ENCODE peak calls at places on chromosomes 11 and 22, in eight cellular contexts. One of them, this sample, is unnamed.

GRCh38 chr22:39405346-39406085 is 5.9 kb downstream of the TAB1 start:
- DNase-seq in heart left ventricle: no peak
- DNase-seq in lower leg skin: no peak
- DNase-seq in CD8-positive, alpha-beta T cell: no peak
- DNase-seq in small intestine: no peak
- DNase-seq in fibroblast of villous mesenchyme: peak
- DNase-seq in stomach: no peak
- DNase-seq in fibroblast of lung: peak
- DNase-seq in this sample: peak

GRCh38 chr22:39325392-39325932 is 6.0 kb upstream of the RPL3 start:
- DNase-seq in heart left ventricle: no peak
- DNase-seq in lower leg skin: no peak
- DNase-seq in CD8-positive, alpha-beta T cell: no peak
- DNase-seq in small intestine: no peak
- DNase-seq in fibroblast of villous mesenchyme: no peak
- DNase-seq in stomach: no peak
- DNase-seq in fibroblast of lung: peak
- DNase-seq in this sample: no peak

GRCh38 chr11:926341-926916 is 759 bp downstream of the AP2A2 start:
- DNase-seq in heart left ventricle: peak
- DNase-seq in lower leg skin: no peak
- DNase-seq in CD8-positive, alpha-beta T cell: no peak
- DNase-seq in small intestine: peak
- DNase-seq in fibroblast of villous mesenchyme: peak
- DNase-seq in stomach: no peak
- DNase-seq in fibroblast of lung: peak
- DNase-seq in this sample: peak

GRCh38 chr11:119626910-119627305 is 102.1 kb downstream of the NECTIN1 start:
- DNase-seq in heart left ventricle: no peak
- DNase-seq in lower leg skin: no peak
- DNase-seq in CD8-positive, alpha-beta T cell: no peak
- DNase-seq in small intestine: no peak
- DNase-seq in fibroblast of villous mesenchyme: no peak
- DNase-seq in stomach: no peak
- DNase-seq in fibroblast of lung: no peak
- DNase-seq in this sample: no peak

GRCh38 chr11:32176223-32176811 is 85.4 kb downstream of the RCN1 start:
- DNase-seq in heart left ventricle: no peak
- DNase-seq in lower leg skin: peak
- DNase-seq in CD8-positive, alpha-beta T cell: peak
- DNase-seq in small intestine: peak
- DNase-seq in fibroblast of villous mesenchyme: peak
- DNase-seq in stomach: peak
- DNase-seq in fibroblast of lung: peak
- DNase-seq in this sample: peak

GRCh38 chr11:34262601-34263081 is 95.2 kb downstream of the ABTB2 start:
- DNase-seq in heart left ventricle: no peak
- DNase-seq in lower leg skin: no peak
- DNase-seq in CD8-positive, alpha-beta T cell: no peak
- DNase-seq in small intestine: no peak
- DNase-seq in fibroblast of villous mesenchyme: no peak
- DNase-seq in stomach: no peak
- DNase-seq in fibroblast of lung: no peak
- DNase-seq in this sample: no peak

GRCh38 chr11:129895126-129896041 is at the start of gene NFRKB:
- DNase-seq in heart left ventricle: peak
- DNase-seq in lower leg skin: peak
- DNase-seq in CD8-positive, alpha-beta T cell: peak
- DNase-seq in small intestine: peak
- DNase-seq in fibroblast of villous mesenchyme: peak
- DNase-seq in stomach: peak
- DNase-seq in fibroblast of lung: peak
- DNase-seq in this sample: peak

GRCh38 chr22:38927033-38927789 is 30.2 kb upstream of the APOBEC3A start:
- DNase-seq in heart left ventricle: peak
- DNase-seq in lower leg skin: peak
- DNase-seq in CD8-positive, alpha-beta T cell: no peak
- DNase-seq in small intestine: peak
- DNase-seq in fibroblast of villous mesenchyme: peak
- DNase-seq in stomach: peak
- DNase-seq in fibroblast of lung: peak
- DNase-seq in this sample: peak

GRCh38 chr22:25564320-25564978 is at the start of gene GRK3:
- DNase-seq in heart left ventricle: peak
- DNase-seq in lower leg skin: peak
- DNase-seq in CD8-positive, alpha-beta T cell: peak
- DNase-seq in small intestine: peak
- DNase-seq in fibroblast of villous mesenchyme: peak
- DNase-seq in stomach: peak
- DNase-seq in fibroblast of lung: peak
- DNase-seq in this sample: peak

GRCh38 chr11:67252831-67253239 is 13.4 kb upstream of the GRK2 start:
- DNase-seq in heart left ventricle: no peak
- DNase-seq in lower leg skin: peak
- DNase-seq in CD8-positive, alpha-beta T cell: no peak
- DNase-seq in small intestine: peak
- DNase-seq in fibroblast of villous mesenchyme: peak
- DNase-seq in stomach: no peak
- DNase-seq in fibroblast of lung: peak
- DNase-seq in this sample: peak

GRCh38 chr11:66727282-66727882 is 1.6 kb downstream of the SPTBN2 start:
- DNase-seq in heart left ventricle: peak
- DNase-seq in lower leg skin: peak
- DNase-seq in CD8-positive, alpha-beta T cell: no peak
- DNase-seq in small intestine: peak
- DNase-seq in fibroblast of villous mesenchyme: peak
- DNase-seq in stomach: peak
- DNase-seq in fibroblast of lung: peak
- DNase-seq in this sample: peak

GRCh38 chr22:36727927-36728488 is 24.5 kb upstream of the CACNG2 start:
- DNase-seq in heart left ventricle: no peak
- DNase-seq in lower leg skin: no peak
- DNase-seq in CD8-positive, alpha-beta T cell: no peak
- DNase-seq in small intestine: no peak
- DNase-seq in fibroblast of villous mesenchyme: no peak
- DNase-seq in stomach: no peak
- DNase-seq in fibroblast of lung: no peak
- DNase-seq in this sample: no peak

GRCh38 chr11:12377824-12378593 is 638 bp downstream of the PARVA start:
- DNase-seq in heart left ventricle: peak
- DNase-seq in lower leg skin: peak
- DNase-seq in CD8-positive, alpha-beta T cell: no peak
- DNase-seq in small intestine: peak
- DNase-seq in fibroblast of villous mesenchyme: peak
- DNase-seq in stomach: peak
- DNase-seq in fibroblast of lung: peak
- DNase-seq in this sample: peak

GRCh38 chr22:47782461-47783075 is 1020.1 kb downstream of the TBC1D22A start:
- DNase-seq in heart left ventricle: no peak
- DNase-seq in lower leg skin: peak
- DNase-seq in CD8-positive, alpha-beta T cell: no peak
- DNase-seq in small intestine: no peak
- DNase-seq in fibroblast of villous mesenchyme: no peak
- DNase-seq in stomach: no peak
- DNase-seq in fibroblast of lung: no peak
- DNase-seq in this sample: no peak

GRCh38 chr22:37750596-37751162 is 53.8 kb downstream of the TRIOBP start:
- DNase-seq in heart left ventricle: no peak
- DNase-seq in lower leg skin: no peak
- DNase-seq in CD8-positive, alpha-beta T cell: no peak
- DNase-seq in small intestine: no peak
- DNase-seq in fibroblast of villous mesenchyme: no peak
- DNase-seq in stomach: no peak
- DNase-seq in fibroblast of lung: no peak
- DNase-seq in this sample: no peak

GRCh38 chr11:103893366-103893765 is 143.1 kb upstream of the DDI1 start:
- DNase-seq in heart left ventricle: no peak
- DNase-seq in lower leg skin: no peak
- DNase-seq in CD8-positive, alpha-beta T cell: no peak
- DNase-seq in small intestine: no peak
- DNase-seq in fibroblast of villous mesenchyme: no peak
- DNase-seq in stomach: no peak
- DNase-seq in fibroblast of lung: no peak
- DNase-seq in this sample: no peak

GRCh38 chr11:61919113-61919840 is 1.9 kb upstream of the RAB3IL1 start:
- DNase-seq in heart left ventricle: no peak
- DNase-seq in lower leg skin: peak
- DNase-seq in CD8-positive, alpha-beta T cell: no peak
- DNase-seq in small intestine: no peak
- DNase-seq in fibroblast of villous mesenchyme: no peak
- DNase-seq in stomach: no peak
- DNase-seq in fibroblast of lung: no peak
- DNase-seq in this sample: no peak

GRCh38 chr11:73318501-73319011 is 10.5 kb downstream of the ARHGEF17 start:
- DNase-seq in heart left ventricle: no peak
- DNase-seq in lower leg skin: no peak
- DNase-seq in CD8-positive, alpha-beta T cell: no peak
- DNase-seq in small intestine: no peak
- DNase-seq in fibroblast of villous mesenchyme: no peak
- DNase-seq in stomach: no peak
- DNase-seq in fibroblast of lung: no peak
- DNase-seq in this sample: no peak

GRCh38 chr11:126113515-126113957 is 50.9 kb upstream of the CDON start:
- DNase-seq in heart left ventricle: peak
- DNase-seq in lower leg skin: peak
- DNase-seq in CD8-positive, alpha-beta T cell: no peak
- DNase-seq in small intestine: peak
- DNase-seq in fibroblast of villous mesenchyme: peak
- DNase-seq in stomach: peak
- DNase-seq in fibroblast of lung: peak
- DNase-seq in this sample: peak

GRCh38 chr11:66459138-66459778 is 7.4 kb upstream of the PELI3 start:
- DNase-seq in heart left ventricle: no peak
- DNase-seq in lower leg skin: no peak
- DNase-seq in CD8-positive, alpha-beta T cell: no peak
- DNase-seq in small intestine: no peak
- DNase-seq in fibroblast of villous mesenchyme: peak
- DNase-seq in stomach: no peak
- DNase-seq in fibroblast of lung: no peak
- DNase-seq in this sample: no peak

GRCh38 chr22:50481440-50482106 is at the start of gene ADM2:
- DNase-seq in heart left ventricle: peak
- DNase-seq in lower leg skin: no peak
- DNase-seq in CD8-positive, alpha-beta T cell: peak
- DNase-seq in small intestine: peak
- DNase-seq in fibroblast of villous mesenchyme: peak
- DNase-seq in stomach: peak
- DNase-seq in fibroblast of lung: peak
- DNase-seq in this sample: no peak

GRCh38 chr11:126072141-126072741 is 9.6 kb upstream of the CDON start:
- DNase-seq in heart left ventricle: no peak
- DNase-seq in lower leg skin: no peak
- DNase-seq in CD8-positive, alpha-beta T cell: no peak
- DNase-seq in small intestine: peak
- DNase-seq in fibroblast of villous mesenchyme: no peak
- DNase-seq in stomach: no peak
- DNase-seq in fibroblast of lung: no peak
- DNase-seq in this sample: no peak

GRCh38 chr11:19083166-19083565 is 22.6 kb upstream of the MRGPRX2 start:
- DNase-seq in heart left ventricle: no peak
- DNase-seq in lower leg skin: no peak
- DNase-seq in CD8-positive, alpha-beta T cell: no peak
- DNase-seq in small intestine: no peak
- DNase-seq in fibroblast of villous mesenchyme: no peak
- DNase-seq in stomach: no peak
- DNase-seq in fibroblast of lung: no peak
- DNase-seq in this sample: no peak

GRCh38 chr11:74636633-74637184 is 44.3 kb downstream of the POLD3 start:
- DNase-seq in heart left ventricle: no peak
- DNase-seq in lower leg skin: no peak
- DNase-seq in CD8-positive, alpha-beta T cell: no peak
- DNase-seq in small intestine: peak
- DNase-seq in fibroblast of villous mesenchyme: peak
- DNase-seq in stomach: no peak
- DNase-seq in fibroblast of lung: peak
- DNase-seq in this sample: peak

GRCh38 chr22:17973217-17973616 is 51.1 kb downstream of the MICAL3 start:
- DNase-seq in heart left ventricle: no peak
- DNase-seq in lower leg skin: no peak
- DNase-seq in CD8-positive, alpha-beta T cell: no peak
- DNase-seq in small intestine: no peak
- DNase-seq in fibroblast of villous mesenchyme: no peak
- DNase-seq in stomach: no peak
- DNase-seq in fibroblast of lung: no peak
- DNase-seq in this sample: no peak
- H3K4me3 ChIP-seq in heart left ventricle: no peak
- H3K4me3 ChIP-seq in lower leg skin: no peak
- H3K4me3 ChIP-seq in CD8-positive, alpha-beta T cell: no peak
- H3K4me3 ChIP-seq in small intestine: no peak
- H3K4me3 ChIP-seq in fibroblast of villous mesenchyme: no peak
- H3K4me3 ChIP-seq in stomach: no peak
- H3K4me3 ChIP-seq in fibroblast of lung: no peak
- H3K4me3 ChIP-seq in this sample: no peak

GRCh38 chr11:2443881-2444300 is 423 bp downstream of the TRPM5 start:
- DNase-seq in heart left ventricle: peak
- DNase-seq in lower leg skin: no peak
- DNase-seq in CD8-positive, alpha-beta T cell: no peak
- DNase-seq in small intestine: peak
- DNase-seq in fibroblast of villous mesenchyme: no peak
- DNase-seq in stomach: peak
- DNase-seq in fibroblast of lung: no peak
- DNase-seq in this sample: no peak
- H3K4me3 ChIP-seq in heart left ventricle: peak
- H3K4me3 ChIP-seq in lower leg skin: no peak
- H3K4me3 ChIP-seq in CD8-positive, alpha-beta T cell: peak
- H3K4me3 ChIP-seq in small intestine: peak
- H3K4me3 ChIP-seq in fibroblast of villous mesenchyme: no peak
- H3K4me3 ChIP-seq in stomach: peak
- H3K4me3 ChIP-seq in fibroblast of lung: no peak
- H3K4me3 ChIP-seq in this sample: no peak

DNA sequence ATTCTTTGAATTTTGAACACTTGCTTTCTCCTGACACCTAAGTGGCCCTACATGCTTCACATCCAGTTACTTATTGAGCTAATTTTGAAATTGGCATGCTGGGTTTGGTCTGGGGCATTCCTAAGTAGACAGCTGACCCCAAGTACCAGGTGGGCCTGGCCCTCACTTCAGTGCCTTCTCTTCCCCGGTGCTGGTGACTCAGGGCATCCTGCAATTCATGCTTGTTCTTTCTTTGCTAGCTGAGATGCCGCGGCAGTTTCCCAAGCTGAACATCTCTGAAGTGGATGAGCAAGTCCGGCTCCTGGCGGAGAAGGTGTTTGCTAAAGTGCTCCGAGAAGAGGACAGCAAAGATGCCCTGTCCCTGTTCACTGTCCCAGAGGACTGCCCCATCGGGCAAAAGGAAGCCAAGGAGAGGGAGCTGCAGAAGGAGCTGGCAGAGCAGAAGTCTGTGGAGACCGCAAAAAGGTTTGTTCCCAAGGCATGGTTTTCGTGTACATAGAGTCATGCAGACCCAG is 6.3 kb downstream of the AMPD3 start:
- DNase-seq in heart left ventricle: no peak
- DNase-seq in lower leg skin: peak
- DNase-seq in CD8-positive, alpha-beta T cell: no peak
- DNase-seq in small intestine: no peak
- DNase-seq in fibroblast of villous mesenchyme: no peak
- DNase-seq in stomach: no peak
- DNase-seq in fibroblast of lung: no peak
- DNase-seq in this sample: no peak
- H3K4me3 ChIP-seq in heart left ventricle: no peak
- H3K4me3 ChIP-seq in lower leg skin: no peak
- H3K4me3 ChIP-seq in CD8-positive, alpha-beta T cell: no peak
- H3K4me3 ChIP-seq in small intestine: no peak
- H3K4me3 ChIP-seq in fibroblast of villous mesenchyme: no peak
- H3K4me3 ChIP-seq in stomach: no peak
- H3K4me3 ChIP-seq in fibroblast of lung: no peak
- H3K4me3 ChIP-seq in this sample: no peak

GRCh38 chr22:20118572-20119020 is 1.6 kb upstream of the TRMT2A start:
- DNase-seq in heart left ventricle: no peak
- DNase-seq in lower leg skin: no peak
- DNase-seq in CD8-positive, alpha-beta T cell: no peak
- DNase-seq in small intestine: no peak
- DNase-seq in fibroblast of villous mesenchyme: no peak
- DNase-seq in stomach: no peak
- DNase-seq in fibroblast of lung: no peak
- DNase-seq in this sample: no peak
- H3K4me3 ChIP-seq in heart left ventricle: no peak
- H3K4me3 ChIP-seq in lower leg skin: no peak
- H3K4me3 ChIP-seq in CD8-positive, alpha-beta T cell: no peak
- H3K4me3 ChIP-seq in small intestine: peak
- H3K4me3 ChIP-seq in fibroblast of villous mesenchyme: peak
- H3K4me3 ChIP-seq in stomach: peak
- H3K4me3 ChIP-seq in fibroblast of lung: peak
- H3K4me3 ChIP-seq in this sample: peak

This sample was measured in fibroblast of pulmonary artery.